ENCODE peak calls at places on chromosomes 3 and 15, in seven cellular contexts. One of them, this sample, is unnamed.

GRCh38 chr3:134650431-134651346 is at the start of gene KY:
- DNase-seq in MM.1S: peak; percentile 80
- DNase-seq in HepG2: no peak
- DNase-seq in SK-N-SH: peak; percentile 83
- DNase-seq in astrocyte: peak; percentile 31
- DNase-seq in DND-41: no peak
- DNase-seq in IMR-90: peak; percentile 26
- DNase-seq in this sample: peak; percentile 49

GRCh38 chr3:53139833-53140574 is 9.8 kb upstream of the RFT1 start:
- DNase-seq in MM.1S: no peak
- DNase-seq in HepG2: no peak
- DNase-seq in SK-N-SH: no peak
- DNase-seq in astrocyte: no peak
- DNase-seq in DND-41: no peak
- DNase-seq in IMR-90: peak; percentile 67
- DNase-seq in this sample: no peak

GRCh38 chr15:43214592-43215295 is 6.1 kb downstream of the EPB42 start:
- DNase-seq in MM.1S: no peak
- DNase-seq in HepG2: no peak
- DNase-seq in SK-N-SH: no peak
- DNase-seq in astrocyte: no peak
- DNase-seq in DND-41: no peak
- DNase-seq in IMR-90: no peak
- DNase-seq in this sample: no peak

GRCh38 chr3:16801223-16801622 is 83.5 kb upstream of the PLCL2 start:
- DNase-seq in MM.1S: peak; percentile 20
- DNase-seq in HepG2: no peak
- DNase-seq in SK-N-SH: no peak
- DNase-seq in astrocyte: no peak
- DNase-seq in DND-41: peak; percentile 14
- DNase-seq in IMR-90: no peak
- DNase-seq in this sample: peak; percentile 21

GRCh38 chr3:109803274-109803673 is 465.9 kb upstream of the DPPA4 start:
- DNase-seq in MM.1S: no peak
- DNase-seq in HepG2: no peak
- DNase-seq in SK-N-SH: peak; percentile 10
- DNase-seq in astrocyte: no peak
- DNase-seq in DND-41: no peak
- DNase-seq in IMR-90: no peak
- DNase-seq in this sample: peak; percentile 8

GRCh38 chr3:42375121-42375520 is 35.3 kb downstream of the LYZL4 start:
- DNase-seq in MM.1S: no peak
- DNase-seq in HepG2: no peak
- DNase-seq in SK-N-SH: no peak
- DNase-seq in astrocyte: no peak
- DNase-seq in DND-41: no peak
- DNase-seq in IMR-90: no peak
- DNase-seq in this sample: no peak

GRCh38 chr15:31037731-31038477 is 46.5 kb upstream of the MTMR10 start:
- DNase-seq in MM.1S: no peak
- DNase-seq in HepG2: no peak
- DNase-seq in SK-N-SH: no peak
- DNase-seq in astrocyte: no peak
- DNase-seq in DND-41: no peak
- DNase-seq in IMR-90: no peak
- DNase-seq in this sample: no peak

GRCh38 chr3:154112146-154112545 is 9.0 kb upstream of the ARHGEF26 start:
- DNase-seq in MM.1S: no peak
- DNase-seq in HepG2: peak; percentile 5
- DNase-seq in SK-N-SH: no peak
- DNase-seq in astrocyte: no peak
- DNase-seq in DND-41: no peak
- DNase-seq in IMR-90: no peak
- DNase-seq in this sample: no peak

GRCh38 chr3:43923101-43923979 is 232.6 kb downstream of the ABHD5 start:
- DNase-seq in MM.1S: no peak
- DNase-seq in HepG2: no peak
- DNase-seq in SK-N-SH: no peak
- DNase-seq in astrocyte: no peak
- DNase-seq in DND-41: no peak
- DNase-seq in IMR-90: no peak
- DNase-seq in this sample: no peak

GRCh38 chr15:75929799-75930565 is 26.3 kb downstream of the FBXO22 start:
- DNase-seq in MM.1S: peak; percentile 77
- DNase-seq in HepG2: no peak
- DNase-seq in SK-N-SH: no peak
- DNase-seq in astrocyte: no peak
- DNase-seq in DND-41: no peak
- DNase-seq in IMR-90: no peak
- DNase-seq in this sample: no peak

DNA sequence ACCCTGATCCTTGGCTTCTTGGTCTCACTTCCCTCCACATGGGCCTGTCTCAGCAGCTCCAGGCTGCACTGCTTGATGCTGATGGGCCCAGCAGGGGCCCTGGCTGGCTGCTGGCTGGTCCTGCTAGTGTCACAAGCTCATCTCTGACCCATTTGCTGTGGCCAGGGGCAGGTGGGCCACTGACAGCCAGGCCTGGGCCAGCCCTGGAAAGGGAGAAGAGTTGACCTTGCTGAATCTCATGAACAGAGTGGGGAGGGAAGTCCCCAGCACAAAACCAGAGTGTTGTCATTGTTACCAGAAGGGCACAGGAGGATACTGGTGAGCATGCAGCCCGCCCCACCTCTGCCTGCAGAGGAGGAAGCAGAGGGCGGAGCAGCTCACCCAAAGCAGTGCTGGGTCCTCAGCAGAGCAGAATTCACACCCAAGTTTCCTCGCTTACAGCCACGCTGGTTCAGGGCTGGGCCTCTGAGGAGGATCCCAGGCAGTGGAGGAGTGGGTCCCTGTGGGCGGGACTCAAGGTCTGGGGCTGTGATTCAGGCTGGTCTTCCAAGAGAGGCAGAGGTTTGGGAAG is 7.6 kb upstream of the KLF15 start:
- DNase-seq in MM.1S: peak; percentile 9
- DNase-seq in HepG2: no peak
- DNase-seq in SK-N-SH: no peak
- DNase-seq in astrocyte: no peak
- DNase-seq in DND-41: no peak
- DNase-seq in IMR-90: no peak
- DNase-seq in this sample: no peak
- H3K9me3 ChIP-seq in MM.1S: no peaks in the 10 kb centered on the region
- H3K9me3 ChIP-seq in HepG2: no peaks in the 10 kb centered on the region
- H3K9me3 ChIP-seq in SK-N-SH: no peaks in the 10 kb centered on the region
- H3K9me3 ChIP-seq in astrocyte: no peaks in the 10 kb centered on the region
- H3K9me3 ChIP-seq in DND-41: no peaks in the 10 kb centered on the region
- H3K9me3 ChIP-seq in IMR-90: no peaks in the 10 kb centered on the region
- H3K9me3 ChIP-seq in this sample: peaks cover 4% of the 10 kb centered on the region

GRCh38 chr3:28150465-28151206 is 90.8 kb upstream of the CMC1 start:
- DNase-seq in MM.1S: no peak
- DNase-seq in HepG2: no peak
- DNase-seq in SK-N-SH: no peak
- DNase-seq in astrocyte: no peak
- DNase-seq in DND-41: no peak
- DNase-seq in IMR-90: no peak
- DNase-seq in this sample: peak; percentile 21
- H3K4me3 ChIP-seq in MM.1S: no peak overlapping the region
- H3K4me3 ChIP-seq in HepG2: no peak overlapping the region
- H3K4me3 ChIP-seq in SK-N-SH: no peak overlapping the region
- H3K4me3 ChIP-seq in astrocyte: no peak overlapping the region
- H3K4me3 ChIP-seq in DND-41: no peak overlapping the region
- H3K4me3 ChIP-seq in IMR-90: no peak overlapping the region
- H3K4me3 ChIP-seq in this sample: peak overlapping the region; percentile 67

GRCh38 chr3:118479376-118479775 is 555.3 kb downstream of the IGSF11 start:
- DNase-seq in MM.1S: no peak
- DNase-seq in HepG2: no peak
- DNase-seq in SK-N-SH: no peak
- DNase-seq in astrocyte: no peak
- DNase-seq in DND-41: no peak
- DNase-seq in IMR-90: no peak
- DNase-seq in this sample: no peak

GRCh38 chr3:118477768-118478167 is 556.9 kb downstream of the IGSF11 start:
- DNase-seq in MM.1S: no peak
- DNase-seq in HepG2: no peak
- DNase-seq in SK-N-SH: no peak
- DNase-seq in astrocyte: no peak
- DNase-seq in DND-41: no peak
- DNase-seq in IMR-90: no peak
- DNase-seq in this sample: no peak

GRCh38 chr3:118480101-118480860 is 554.4 kb downstream of the IGSF11 start:
- DNase-seq in MM.1S: peak; percentile 34
- DNase-seq in HepG2: no peak
- DNase-seq in SK-N-SH: no peak
- DNase-seq in astrocyte: no peak
- DNase-seq in DND-41: no peak
- DNase-seq in IMR-90: no peak
- DNase-seq in this sample: no peak

GRCh38 chr3:118476885-118477618 is 557.6 kb downstream of the IGSF11 start:
- DNase-seq in MM.1S: no peak
- DNase-seq in HepG2: no peak
- DNase-seq in SK-N-SH: no peak
- DNase-seq in astrocyte: no peak
- DNase-seq in DND-41: no peak
- DNase-seq in IMR-90: no peak
- DNase-seq in this sample: no peak

DNA sequence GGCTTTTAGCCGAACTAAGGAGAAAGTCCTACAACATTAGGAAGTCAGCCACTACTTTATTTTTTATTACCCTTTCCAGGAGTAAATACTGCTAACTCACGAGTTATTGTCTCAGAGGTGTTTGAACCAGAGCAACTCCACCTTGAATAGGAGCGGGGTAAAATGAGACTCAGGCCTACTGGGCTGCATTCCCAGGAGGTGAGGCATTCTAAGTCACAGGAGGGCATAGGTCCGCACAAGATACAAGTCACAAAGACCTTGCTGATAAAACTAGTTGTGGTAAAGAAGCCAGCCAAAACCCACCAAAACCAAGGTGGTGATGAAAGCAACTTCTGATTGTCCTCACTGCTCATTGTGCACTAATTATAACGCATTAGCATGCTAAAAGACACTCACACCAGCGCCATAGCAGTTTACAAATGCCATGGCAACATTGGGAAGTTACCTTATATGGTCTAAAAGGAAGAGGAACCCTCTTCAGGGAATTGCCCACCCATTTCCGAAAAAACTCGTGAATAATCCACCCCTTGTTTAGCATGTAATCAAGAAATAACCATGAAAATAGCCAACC is 555.9 kb downstream of the IGSF11 start:
- DNase-seq in MM.1S: no peak
- DNase-seq in HepG2: no peak
- DNase-seq in SK-N-SH: no peak
- DNase-seq in astrocyte: no peak
- DNase-seq in DND-41: no peak
- DNase-seq in IMR-90: no peak
- DNase-seq in this sample: no peak
- H3K9ac ChIP-seq in MM.1S: no peak overlapping the region
- H3K9ac ChIP-seq in HepG2: no peak overlapping the region
- H3K9ac ChIP-seq in SK-N-SH: no peak overlapping the region
- H3K9ac ChIP-seq in astrocyte: no peak overlapping the region
- H3K9ac ChIP-seq in DND-41: no peak overlapping the region
- H3K9ac ChIP-seq in IMR-90: no peak overlapping the region
- H3K9ac ChIP-seq in this sample: no peak overlapping the region

DNA sequence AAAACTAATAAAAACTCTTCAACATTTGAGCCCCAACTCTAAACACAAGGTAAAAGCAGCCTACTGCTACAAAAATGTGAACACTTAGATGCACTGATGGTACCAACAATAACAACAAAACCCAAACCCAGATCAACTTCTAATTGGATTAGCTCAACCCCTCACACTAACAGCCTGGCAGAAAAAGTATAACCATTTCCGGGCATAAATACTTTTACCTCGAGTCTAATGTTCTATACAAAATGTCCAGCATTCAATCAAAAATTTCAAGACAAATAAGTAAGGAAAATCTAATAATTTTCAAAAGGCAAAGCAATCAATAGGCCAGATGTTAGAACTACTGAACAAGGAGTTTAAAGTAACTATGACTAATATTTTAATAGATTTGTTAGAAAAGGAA is 303.3 kb downstream of the ARRDC4 start:
- DNase-seq in MM.1S: no peak
- DNase-seq in HepG2: no peak
- DNase-seq in SK-N-SH: no peak
- DNase-seq in astrocyte: no peak
- DNase-seq in DND-41: no peak
- DNase-seq in IMR-90: no peak
- DNase-seq in this sample: no peak
- H3K9me3 ChIP-seq in MM.1S: no peaks in the 10 kb centered on the region
- H3K9me3 ChIP-seq in HepG2: no peaks in the 10 kb centered on the region
- H3K9me3 ChIP-seq in SK-N-SH: no peaks in the 10 kb centered on the region
- H3K9me3 ChIP-seq in astrocyte: peaks cover 17% of the 10 kb centered on the region
- H3K9me3 ChIP-seq in DND-41: peaks cover 5% of the 10 kb centered on the region
- H3K9me3 ChIP-seq in IMR-90: peaks cover 33% of the 10 kb centered on the region
- H3K9me3 ChIP-seq in this sample: peaks cover 22% of the 10 kb centered on the region

GRCh38 chr15:52803543-52804306 is 13.6 kb upstream of the ONECUT1 start:
- DNase-seq in MM.1S: peak; percentile 37
- DNase-seq in HepG2: no peak
- DNase-seq in SK-N-SH: no peak
- DNase-seq in astrocyte: no peak
- DNase-seq in DND-41: peak; percentile 56
- DNase-seq in IMR-90: no peak
- DNase-seq in this sample: no peak
- H3K4me3 ChIP-seq in MM.1S: peak overlapping the region; percentile 48
- H3K4me3 ChIP-seq in HepG2: peak overlapping the region; percentile 23
- H3K4me3 ChIP-seq in SK-N-SH: no peak overlapping the region
- H3K4me3 ChIP-seq in astrocyte: no peak overlapping the region
- H3K4me3 ChIP-seq in DND-41: peak overlapping the region; percentile 24
- H3K4me3 ChIP-seq in IMR-90: no peak overlapping the region
- H3K4me3 ChIP-seq in this sample: no peak overlapping the region

DNA sequence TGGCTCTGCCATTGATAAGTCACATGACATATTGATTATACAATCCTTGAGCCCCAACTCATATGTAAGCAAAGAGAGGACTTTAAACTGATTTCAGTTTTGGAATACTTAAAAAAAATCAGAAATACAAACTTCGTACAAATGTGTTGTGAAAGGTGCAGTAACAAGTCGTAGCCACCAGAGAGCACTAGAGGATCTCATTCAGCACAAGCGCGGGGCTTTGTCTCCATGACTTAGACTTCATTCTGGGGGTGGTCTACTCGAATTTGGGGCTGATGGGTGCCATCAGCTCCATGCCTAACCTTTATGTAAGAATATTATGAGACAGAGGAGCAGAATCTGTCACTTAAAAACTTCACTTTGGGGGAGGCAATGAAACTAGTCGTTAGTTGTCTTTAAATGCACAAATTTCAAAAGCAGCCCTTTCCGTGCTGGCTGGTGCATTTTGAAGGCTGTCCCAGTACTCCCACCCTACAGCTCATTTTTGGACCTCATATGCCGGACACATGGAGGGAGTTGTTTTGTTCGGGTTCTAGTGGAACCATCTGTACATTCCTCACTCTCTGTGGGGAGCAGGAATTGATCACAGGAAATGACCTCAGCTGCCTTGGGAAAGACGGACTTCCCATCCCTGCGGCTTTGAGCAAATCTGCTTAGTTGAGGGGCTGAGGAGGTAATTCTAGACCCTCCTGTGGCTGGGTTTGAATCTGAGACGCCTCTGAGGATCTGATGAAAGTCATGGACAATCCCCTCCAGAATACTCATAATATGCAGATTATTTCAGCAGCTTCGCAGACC is 27.5 kb upstream of the MASP1 start:
- DNase-seq in MM.1S: peak; percentile 73
- DNase-seq in HepG2: peak; percentile 35
- DNase-seq in SK-N-SH: peak; percentile 49
- DNase-seq in astrocyte: peak; percentile 44
- DNase-seq in DND-41: peak; percentile 53
- DNase-seq in IMR-90: peak; percentile 73
- DNase-seq in this sample: peak; percentile 85
- H3K9ac ChIP-seq in MM.1S: no peak overlapping the region
- H3K9ac ChIP-seq in HepG2: no peak overlapping the region
- H3K9ac ChIP-seq in SK-N-SH: no peak overlapping the region
- H3K9ac ChIP-seq in astrocyte: peak overlapping the region; percentile 66
- H3K9ac ChIP-seq in DND-41: no peak overlapping the region
- H3K9ac ChIP-seq in IMR-90: peak overlapping the region; percentile 4
- H3K9ac ChIP-seq in this sample: peak overlapping the region; percentile 76

GRCh38 chr15:20353966-20354883 is 187.4 kb downstream of the GOLGA6L6 start:
- DNase-seq in MM.1S: no peak
- DNase-seq in HepG2: no peak
- DNase-seq in SK-N-SH: no peak
- DNase-seq in astrocyte: no peak
- DNase-seq in DND-41: peak; percentile 45
- DNase-seq in IMR-90: no peak
- DNase-seq in this sample: no peak
- H3K9me3 ChIP-seq in MM.1S: no peaks in the 10 kb centered on the region
- H3K9me3 ChIP-seq in HepG2: no peaks in the 10 kb centered on the region
- H3K9me3 ChIP-seq in SK-N-SH: no peaks in the 10 kb centered on the region
- H3K9me3 ChIP-seq in astrocyte: peaks cover 76% of the 10 kb centered on the region
- H3K9me3 ChIP-seq in DND-41: no peaks in the 10 kb centered on the region
- H3K9me3 ChIP-seq in IMR-90: peaks cover 82% of the 10 kb centered on the region
- H3K9me3 ChIP-seq in this sample: no peaks in the 10 kb centered on the region